ENCODE peak calls at places on chromosomes 1 and 21, in four cellular contexts. G, I, X and R are unnamed samples.

GRCh38 chr1:201222125-201222524 is 31.5 kb downstream of the IGFN1 start:
- DNase-seq in G (no peak), I (no peak), X (no peak), R (no peak)

GRCh38 chr1:224492015-224492414 is 57.4 kb upstream of the WDR26 start:
- DNase-seq in G (no peak), I (no peak), X (no peak), R (no peak)

GRCh38 chr1:21322681-21323016 is 32.4 kb upstream of the ECE1 start:
- DNase-seq in G (no peak), I (no peak), X (no peak), R (no peak)

GRCh38 chr1:30877205-30877912 is 31.2 kb downstream of the SDC3 start:
- DNase-seq in G (peak; percentile 93), I (peak; percentile 53), X (peak; percentile 57), R (peak; percentile 37)

GRCh38 chr1:46041974-46042373 is 90.5 kb downstream of the PIK3R3 start:
- DNase-seq in G (no peak), I (no peak), X (no peak), R (no peak)

GRCh38 chr1:184329962-184330868 is 56.6 kb upstream of the C1orf21 start:
- DNase-seq in G (no peak), I (no peak), X (no peak), R (no peak)

GRCh38 chr1:206566976-206567375 is 45.3 kb downstream of the EIF2D start:
- DNase-seq in G (no peak), I (no peak), X (no peak), R (no peak)

GRCh38 chr1:53987880-53988279 is 30.1 kb downstream of the LDLRAD1 start:
- DNase-seq in G (no peak), I (no peak), X (no peak), R (no peak)

GRCh38 chr1:156477526-156478249 is 22.9 kb downstream of the MEF2D start:
- DNase-seq in G (peak; percentile 59), I (peak; percentile 63), X (no peak), R (no peak)

GRCh38 chr1:217067642-217068041 is 344.4 kb upstream of the ESRRG start:
- DNase-seq in G (no peak), I (no peak), X (no peak), R (no peak)

GRCh38 chr1:228291906-228292608 is 84.2 kb downstream of the OBSCN start:
- DNase-seq in G (peak; percentile 48), I (peak; percentile 24), X (no peak), R (no peak)

GRCh38 chr1:36089393-36090121 is 865 bp downstream of the ADPRS start:
- DNase-seq in G (peak; percentile 56), I (no peak), X (peak; percentile 40), R (peak; percentile 26)

GRCh38 chr1:42085596-42085995 is 67.6 kb upstream of the GUCA2B start:
- DNase-seq in G (no peak), I (no peak), X (no peak), R (no peak)

GRCh38 chr1:22143065-22143514 is at the start of gene WNT4:
- DNase-seq in G (peak; percentile 75), I (no peak), X (peak; percentile 32), R (no peak)

GRCh38 chr1:87787551-87787950 is 458.9 kb downstream of the LMO4 start:
- DNase-seq in G (no peak), I (no peak), X (peak; percentile 33), R (no peak)

GRCh38 chr1:54014009-54014629 is 3.9 kb downstream of the LDLRAD1 start:
- DNase-seq in G (no peak), I (no peak), X (no peak), R (no peak)

GRCh38 chr21:16419188-16419874 is 689.5 kb downstream of the USP25 start:
- DNase-seq in G (peak; percentile 89), I (peak; percentile 59), X (no peak), R (no peak)

GRCh38 chr1:97433520-97434175 is 487.2 kb downstream of the DPYD start:
- DNase-seq in G (no peak), I (no peak), X (peak; percentile 93), R (peak; percentile 28)

GRCh38 chr1:228898582-228898992 is 163.3 kb downstream of the RHOU start:
- DNase-seq in G (no peak), I (no peak), X (no peak), R (peak; percentile 92)

GRCh38 chr1:114292194-114292593 is 138.5 kb upstream of the SYT6 start:
- DNase-seq in G (no peak), I (no peak), X (no peak), R (no peak)
- H3K4me3 ChIP-seq in G (no peak overlapping the region), I (no peak overlapping the region), X (no peak overlapping the region), R (no peak overlapping the region)

GRCh38 chr1:2127181-2128145 is 67.1 kb downstream of the FAAP20 start:
- DNase-seq in G (peak; percentile 76), I (no peak), X (no peak), R (peak; percentile 61)
- H3K4me3 ChIP-seq in G (no peak overlapping the region), I (no peak overlapping the region), X (no peak overlapping the region), R (peak overlapping the region; percentile 16)

DNA sequence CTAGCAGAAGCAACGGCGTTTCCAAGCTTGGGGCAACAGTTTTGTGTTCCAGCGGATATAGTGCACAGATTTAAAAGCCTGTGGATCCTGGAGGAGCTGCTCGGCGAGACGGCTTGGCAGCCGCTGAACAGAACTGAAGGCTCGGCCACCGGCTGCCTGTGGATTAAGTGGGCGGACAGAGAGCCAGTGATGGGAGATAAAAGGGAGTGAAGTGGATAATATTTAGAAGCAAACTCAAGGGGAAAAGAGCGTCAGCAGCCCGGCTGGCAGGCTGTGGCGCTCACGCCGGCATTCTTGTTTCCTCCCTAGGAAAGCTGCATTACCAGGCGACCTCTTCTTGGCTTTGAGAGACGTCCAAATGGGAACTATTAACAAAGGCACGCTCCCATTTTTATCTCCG is 10.4 kb downstream of the TRABD2B start:
- DNase-seq in G (peak; percentile 87), I (no peak), X (peak; percentile 34), R (no peak)
- H3K4me3 ChIP-seq in G (no peak overlapping the region), I (no peak overlapping the region), X (no peak overlapping the region), R (no peak overlapping the region)

GRCh38 chr1:74731399-74732052 is 1.3 kb downstream of the CRYZ start:
- DNase-seq in G (no peak), I (no peak), X (no peak), R (peak; percentile 2)
- H3K4me3 ChIP-seq in G (peak overlapping the region; percentile 26), I (peak overlapping the region; percentile 82), X (no peak overlapping the region), R (peak overlapping the region; percentile 25)

DNA sequence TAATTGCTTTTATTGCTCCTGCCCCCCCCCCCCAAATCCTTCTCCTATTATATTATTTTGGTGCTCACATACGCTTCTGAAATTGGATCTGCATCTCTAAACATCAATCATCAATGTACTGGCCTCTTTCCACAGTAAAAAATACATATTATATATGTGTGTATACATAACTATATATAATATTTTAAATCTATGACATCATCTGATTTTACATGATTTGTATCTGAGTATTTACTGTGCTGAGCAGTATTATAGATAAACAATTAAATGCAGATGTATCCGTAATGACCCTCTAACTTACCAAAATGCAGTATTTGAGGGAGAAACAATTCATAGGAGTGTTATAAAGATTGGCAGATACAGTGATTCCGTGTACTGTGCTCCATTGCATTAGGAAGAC is 832 bp downstream of the PLPPR4 start:
- DNase-seq in G (no peak), I (no peak), X (no peak), R (no peak)
- H3K4me3 ChIP-seq in G (no peak overlapping the region), I (peak overlapping the region; percentile 56), X (no peak overlapping the region), R (no peak overlapping the region)

DNA sequence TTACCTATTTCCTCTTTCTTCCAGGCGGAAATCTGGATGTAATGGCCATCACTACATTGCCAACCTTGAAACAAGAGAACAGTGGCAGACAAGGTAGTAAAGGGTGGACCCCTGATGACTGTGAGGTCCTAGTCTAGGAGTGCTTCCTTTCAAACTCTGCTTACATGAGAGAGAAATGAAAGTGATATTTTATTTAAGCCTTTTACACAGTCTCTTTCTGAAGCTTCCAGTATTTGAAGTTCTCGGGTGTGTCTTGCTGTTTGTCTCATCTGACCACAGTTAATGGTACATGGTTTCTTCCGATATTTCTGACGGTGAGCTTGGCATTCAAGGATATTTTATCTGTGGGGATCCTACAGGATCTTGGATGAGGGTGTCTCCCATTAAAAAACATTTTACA is 215.2 kb downstream of the SLC45A1 start:
- DNase-seq in G (no peak), I (no peak), X (no peak), R (no peak)
- H3K4me3 ChIP-seq in G (no peak overlapping the region), I (no peak overlapping the region), X (no peak overlapping the region), R (no peak overlapping the region)

GRCh38 chr1:31943546-31944184 is 5.5 kb upstream of the PTP4A2 start:
- DNase-seq in G (no peak), I (no peak), X (peak; percentile 58), R (peak; percentile 81)
- H3K4me3 ChIP-seq in G (no peak overlapping the region), I (peak overlapping the region; percentile 58), X (peak overlapping the region; percentile 37), R (peak overlapping the region; percentile 37)

DNA sequence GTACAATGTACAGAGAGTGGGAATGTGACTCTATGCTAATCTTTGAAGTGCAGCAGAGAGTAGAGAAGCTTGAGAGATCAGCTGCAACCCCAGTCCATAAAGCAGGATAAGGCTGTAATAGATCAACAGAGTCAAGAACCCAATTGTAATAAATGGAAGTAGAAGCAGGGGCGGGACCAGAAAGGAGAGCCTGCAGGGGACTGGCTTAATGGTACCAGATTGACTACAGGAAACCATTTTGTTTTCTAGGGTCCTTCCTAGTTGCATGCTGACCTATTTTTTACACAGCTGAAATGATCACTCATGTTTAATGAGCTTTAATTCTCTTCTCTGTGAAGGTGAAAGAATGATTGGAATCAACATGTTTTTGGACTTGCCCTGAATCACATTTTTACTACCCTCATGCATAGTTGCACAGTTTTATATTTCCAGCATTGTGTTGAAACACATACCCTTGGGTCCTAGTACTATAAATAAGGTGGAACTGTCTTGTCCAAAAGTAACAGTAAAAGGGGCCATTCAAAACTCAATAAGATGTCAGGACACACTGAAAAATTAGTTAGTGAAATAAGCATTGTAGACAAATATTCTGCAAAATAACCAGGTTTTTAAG is 69.8 kb downstream of the GPR88 start:
- DNase-seq in G (no peak), I (no peak), X (no peak), R (no peak)
- H3K4me3 ChIP-seq in G (no peak overlapping the region), I (no peak overlapping the region), X (no peak overlapping the region), R (no peak overlapping the region)

DNA sequence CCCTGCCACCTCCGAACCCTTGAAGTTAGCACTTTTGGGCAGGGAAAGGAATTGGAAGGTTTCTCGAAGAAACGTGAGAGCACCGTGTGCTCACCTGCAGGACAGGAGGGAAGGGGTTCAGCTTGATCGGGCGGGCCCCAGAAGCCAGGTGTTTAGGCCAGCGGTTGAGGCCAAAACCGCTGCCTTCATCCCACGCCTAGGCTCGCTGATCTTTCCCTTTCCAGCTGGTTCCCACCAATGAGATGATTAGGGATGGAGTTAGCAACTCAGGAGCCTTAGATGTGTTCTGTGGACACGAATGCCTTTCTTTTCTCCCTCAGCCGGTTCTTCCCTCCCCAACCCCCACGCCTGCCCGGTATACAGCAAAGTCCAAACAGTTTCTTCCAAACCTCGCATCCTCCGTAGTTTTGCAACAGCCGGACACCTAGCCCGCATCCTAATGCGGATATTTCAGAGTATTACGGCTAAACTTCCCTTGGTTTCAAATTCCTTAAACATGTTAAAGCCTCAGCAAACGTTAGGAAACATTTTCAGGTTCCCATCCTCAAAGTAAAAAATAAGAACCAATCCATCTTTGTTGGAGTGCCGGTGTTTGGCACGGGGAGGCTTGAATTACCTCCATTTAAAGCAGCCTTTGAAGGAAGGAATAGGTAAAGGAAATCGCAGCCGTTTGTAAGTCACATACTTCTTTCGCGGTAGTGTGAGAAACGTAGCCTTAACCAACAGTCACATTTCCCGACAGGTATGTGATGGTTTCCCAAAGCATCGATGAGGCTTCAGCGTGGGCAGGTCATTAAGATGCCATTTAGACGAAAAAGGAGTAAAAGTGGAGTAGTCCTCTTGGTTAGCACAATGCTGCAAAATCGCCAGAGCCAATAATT is 1.1 kb downstream of the LRRC8C start:
- DNase-seq in G (no peak), I (no peak), X (peak; percentile 18), R (peak; percentile 59)
- H3K4me3 ChIP-seq in G (peak overlapping the region; percentile 56), I (peak overlapping the region; percentile 79), X (peak overlapping the region; percentile 94), R (peak overlapping the region; percentile 81)